ENCODE peak calls at places on chromosome 1, in ten cellular contexts. One of them, this sample, is unnamed.

GRCh38 chr1:39214998-39215873 is 10.7 kb downstream of the MACF1 start:
- DNase-seq in transverse colon: peak; percentile 42
- DNase-seq in heart left ventricle: no peak
- DNase-seq in B cell: peak; percentile 77
- DNase-seq in IMR-90: no peak
- DNase-seq in GM13976: peak; percentile 75
- DNase-seq in ovary: no peak
- DNase-seq in lower leg skin: no peak
- DNase-seq in AG09309: no peak
- DNase-seq in Peyer's patch: no peak
- DNase-seq in this sample: no peak

GRCh38 chr1:226985239-226985838 is 45.2 kb downstream of the COQ8A start:
- DNase-seq in transverse colon: no peak
- DNase-seq in heart left ventricle: no peak
- DNase-seq in B cell: no peak
- DNase-seq in IMR-90: no peak
- DNase-seq in GM13976: no peak
- DNase-seq in ovary: no peak
- DNase-seq in lower leg skin: peak; percentile 68
- DNase-seq in AG09309: no peak
- DNase-seq in Peyer's patch: no peak
- DNase-seq in this sample: no peak

GRCh38 chr1:90761781-90762589 is 44.9 kb upstream of the BARHL2 start:
- DNase-seq in transverse colon: no peak
- DNase-seq in heart left ventricle: no peak
- DNase-seq in B cell: no peak
- DNase-seq in IMR-90: no peak
- DNase-seq in GM13976: no peak
- DNase-seq in ovary: no peak
- DNase-seq in lower leg skin: no peak
- DNase-seq in AG09309: no peak
- DNase-seq in Peyer's patch: no peak
- DNase-seq in this sample: no peak

GRCh38 chr1:223515416-223515815 is 122.2 kb downstream of the CCDC185 start:
- DNase-seq in transverse colon: no peak
- DNase-seq in heart left ventricle: no peak
- DNase-seq in B cell: no peak
- DNase-seq in IMR-90: no peak
- DNase-seq in GM13976: no peak
- DNase-seq in ovary: no peak
- DNase-seq in lower leg skin: no peak
- DNase-seq in AG09309: no peak
- DNase-seq in Peyer's patch: no peak
- DNase-seq in this sample: no peak

GRCh38 chr1:69315823-69316222 is 251.9 kb upstream of the LRRC7 start:
- DNase-seq in transverse colon: no peak
- DNase-seq in heart left ventricle: no peak
- DNase-seq in B cell: no peak
- DNase-seq in IMR-90: no peak
- DNase-seq in GM13976: no peak
- DNase-seq in ovary: no peak
- DNase-seq in lower leg skin: no peak
- DNase-seq in AG09309: no peak
- DNase-seq in Peyer's patch: no peak
- DNase-seq in this sample: no peak

GRCh38 chr1:154812911-154813816 is 56.9 kb downstream of the KCNN3 start:
- DNase-seq in transverse colon: no peak
- DNase-seq in heart left ventricle: peak; percentile 68
- DNase-seq in B cell: no peak
- DNase-seq in IMR-90: peak; percentile 18
- DNase-seq in GM13976: no peak
- DNase-seq in ovary: peak; percentile 59
- DNase-seq in lower leg skin: no peak
- DNase-seq in AG09309: no peak
- DNase-seq in Peyer's patch: no peak
- DNase-seq in this sample: no peak

GRCh38 chr1:10674700-10675598 is 121.5 kb downstream of the CASZ1 start:
- DNase-seq in transverse colon: peak; percentile 63
- DNase-seq in heart left ventricle: no peak
- DNase-seq in B cell: no peak
- DNase-seq in IMR-90: no peak
- DNase-seq in GM13976: no peak
- DNase-seq in ovary: no peak
- DNase-seq in lower leg skin: no peak
- DNase-seq in AG09309: no peak
- DNase-seq in Peyer's patch: no peak
- DNase-seq in this sample: no peak

GRCh38 chr1:226981838-226982237 is 41.7 kb downstream of the COQ8A start:
- DNase-seq in transverse colon: no peak
- DNase-seq in heart left ventricle: no peak
- DNase-seq in B cell: no peak
- DNase-seq in IMR-90: no peak
- DNase-seq in GM13976: no peak
- DNase-seq in ovary: no peak
- DNase-seq in lower leg skin: peak; percentile 69
- DNase-seq in AG09309: no peak
- DNase-seq in Peyer's patch: no peak
- DNase-seq in this sample: no peak

GRCh38 chr1:55572878-55573734 is 357.9 kb upstream of the USP24 start:
- DNase-seq in transverse colon: no peak
- DNase-seq in heart left ventricle: no peak
- DNase-seq in B cell: no peak
- DNase-seq in IMR-90: peak; percentile 79
- DNase-seq in GM13976: no peak
- DNase-seq in ovary: no peak
- DNase-seq in lower leg skin: no peak
- DNase-seq in AG09309: peak; percentile 37
- DNase-seq in Peyer's patch: no peak
- DNase-seq in this sample: peak; percentile 42

GRCh38 chr1:147162093-147162492 is 10.2 kb downstream of the PRKAB2 start:
- DNase-seq in transverse colon: no peak
- DNase-seq in heart left ventricle: no peak
- DNase-seq in B cell: no peak
- DNase-seq in IMR-90: no peak
- DNase-seq in GM13976: no peak
- DNase-seq in ovary: no peak
- DNase-seq in lower leg skin: no peak
- DNase-seq in AG09309: no peak
- DNase-seq in Peyer's patch: no peak
- DNase-seq in this sample: no peak

GRCh38 chr1:25504706-25505560 is 38.5 kb upstream of the LDLRAP1 start:
- DNase-seq in transverse colon: no peak
- DNase-seq in heart left ventricle: no peak
- DNase-seq in B cell: no peak
- DNase-seq in IMR-90: peak; percentile 39
- DNase-seq in GM13976: no peak
- DNase-seq in ovary: no peak
- DNase-seq in lower leg skin: peak; percentile 60
- DNase-seq in AG09309: no peak
- DNase-seq in Peyer's patch: no peak
- DNase-seq in this sample: no peak

GRCh38 chr1:25500694-25501093 is 42.7 kb upstream of the LDLRAP1 start:
- DNase-seq in transverse colon: no peak
- DNase-seq in heart left ventricle: no peak
- DNase-seq in B cell: no peak
- DNase-seq in IMR-90: no peak
- DNase-seq in GM13976: no peak
- DNase-seq in ovary: no peak
- DNase-seq in lower leg skin: no peak
- DNase-seq in AG09309: no peak
- DNase-seq in Peyer's patch: no peak
- DNase-seq in this sample: no peak

GRCh38 chr1:25503551-25504426 is 39.6 kb upstream of the LDLRAP1 start:
- DNase-seq in transverse colon: peak; percentile 77
- DNase-seq in heart left ventricle: peak; percentile 24
- DNase-seq in B cell: peak; percentile 64
- DNase-seq in IMR-90: no peak
- DNase-seq in GM13976: no peak
- DNase-seq in ovary: no peak
- DNase-seq in lower leg skin: peak; percentile 81
- DNase-seq in AG09309: no peak
- DNase-seq in Peyer's patch: peak; percentile 77
- DNase-seq in this sample: no peak

GRCh38 chr1:25502957-25503356 is 40.4 kb upstream of the LDLRAP1 start:
- DNase-seq in transverse colon: no peak
- DNase-seq in heart left ventricle: no peak
- DNase-seq in B cell: no peak
- DNase-seq in IMR-90: peak; percentile 79
- DNase-seq in GM13976: no peak
- DNase-seq in ovary: no peak
- DNase-seq in lower leg skin: peak; percentile 39
- DNase-seq in AG09309: no peak
- DNase-seq in Peyer's patch: no peak
- DNase-seq in this sample: no peak

DNA sequence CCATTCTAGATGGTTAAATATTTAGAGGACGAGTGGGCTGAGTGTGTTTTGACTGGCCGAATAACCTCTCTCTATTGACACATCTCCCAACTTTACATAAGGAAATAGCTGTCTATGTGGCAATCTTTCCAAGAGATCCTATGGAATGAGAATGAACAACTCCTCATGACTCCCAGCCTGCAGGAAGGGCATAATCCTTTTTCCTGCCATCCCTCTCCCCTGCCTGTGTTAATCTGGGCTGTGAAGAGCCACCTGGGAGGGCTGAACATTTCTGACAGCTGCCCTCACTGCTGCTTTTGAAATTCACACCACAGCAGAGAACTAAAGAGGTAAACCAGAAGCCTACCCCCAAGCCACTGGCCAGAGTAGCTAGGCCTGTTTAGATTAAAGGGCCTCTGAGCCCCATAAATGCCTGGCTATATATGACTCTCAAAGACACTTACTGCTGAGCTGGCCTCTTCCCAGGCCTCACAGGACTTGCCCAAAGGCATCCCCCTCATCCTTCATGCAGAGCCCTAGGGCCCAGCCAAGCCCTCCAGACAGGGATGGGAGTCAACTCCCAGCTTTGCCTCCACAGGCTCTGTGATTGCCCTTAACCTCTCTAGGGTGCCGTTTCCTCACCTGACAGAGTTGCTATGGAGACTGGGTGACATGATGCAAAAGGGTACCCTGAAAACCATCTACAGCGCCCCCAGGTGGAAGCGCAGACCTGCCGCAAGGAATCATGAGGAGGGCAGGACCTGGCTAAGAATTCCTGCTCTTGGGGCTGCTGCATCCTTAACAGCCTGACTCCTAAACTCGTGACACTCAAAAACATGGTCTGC is 42.0 kb upstream of the LDLRAP1 start:
- DNase-seq in transverse colon: peak; percentile 16
- DNase-seq in heart left ventricle: no peak
- DNase-seq in B cell: no peak
- DNase-seq in IMR-90: peak; percentile 89
- DNase-seq in GM13976: no peak
- DNase-seq in ovary: no peak
- DNase-seq in lower leg skin: no peak
- DNase-seq in AG09309: peak; percentile 57
- DNase-seq in Peyer's patch: no peak
- DNase-seq in this sample: no peak
- TF ChIP-seq CTCF in transverse colon: no peak
- TF ChIP-seq CTCF in heart left ventricle: no peak
- TF ChIP-seq CTCF in B cell: peak; percentile 24
- TF ChIP-seq CTCF in IMR-90: peak; percentile 18
- TF ChIP-seq CTCF in GM13976: no peak
- TF ChIP-seq CTCF in ovary: no peak
- TF ChIP-seq CTCF in lower leg skin: no peak
- TF ChIP-seq CTCF in AG09309: peak; percentile 21
- TF ChIP-seq CTCF in Peyer's patch: no peak
- TF ChIP-seq CTCF in this sample: no peak

DNA sequence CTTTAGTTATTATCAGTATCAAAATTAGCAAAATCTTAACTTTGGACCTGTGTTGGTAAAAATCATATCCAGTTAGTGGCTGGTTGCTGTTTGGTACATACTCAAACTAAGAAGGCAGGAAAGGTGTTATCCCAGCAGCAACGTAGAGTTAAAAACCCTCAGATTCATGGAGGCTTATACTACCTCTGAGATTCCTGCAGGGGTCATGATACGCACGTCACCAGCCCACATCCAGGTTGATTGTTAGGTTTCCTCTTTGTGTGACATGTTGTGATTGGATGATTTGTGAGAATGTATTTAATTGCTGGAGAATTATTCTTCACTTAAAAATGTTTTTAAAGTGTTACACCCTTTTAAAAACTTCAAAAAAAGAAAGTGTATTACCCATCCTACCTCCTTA is 423.3 kb upstream of the ADGRL2 start:
- DNase-seq in transverse colon: no peak
- DNase-seq in heart left ventricle: no peak
- DNase-seq in B cell: no peak
- DNase-seq in IMR-90: no peak
- DNase-seq in GM13976: peak; percentile 3
- DNase-seq in ovary: no peak
- DNase-seq in lower leg skin: no peak
- DNase-seq in AG09309: no peak
- DNase-seq in Peyer's patch: no peak
- DNase-seq in this sample: no peak
- TF ChIP-seq CTCF in transverse colon: no peak
- TF ChIP-seq CTCF in heart left ventricle: no peak
- TF ChIP-seq CTCF in B cell: no peak
- TF ChIP-seq CTCF in IMR-90: no peak
- TF ChIP-seq CTCF in GM13976: no peak
- TF ChIP-seq CTCF in ovary: no peak
- TF ChIP-seq CTCF in lower leg skin: no peak
- TF ChIP-seq CTCF in AG09309: no peak
- TF ChIP-seq CTCF in Peyer's patch: peak; percentile 8
- TF ChIP-seq CTCF in this sample: no peak

GRCh38 chr1:156281281-156282142 is 1.1 kb downstream of the SMG5 start:
- DNase-seq in transverse colon: no peak
- DNase-seq in heart left ventricle: peak; percentile 80
- DNase-seq in B cell: peak; percentile 40
- DNase-seq in IMR-90: peak; percentile 55
- DNase-seq in GM13976: peak; percentile 65
- DNase-seq in ovary: no peak
- DNase-seq in lower leg skin: no peak
- DNase-seq in AG09309: no peak
- DNase-seq in Peyer's patch: no peak
- DNase-seq in this sample: no peak
- TF ChIP-seq CTCF in transverse colon: no peak
- TF ChIP-seq CTCF in heart left ventricle: no peak
- TF ChIP-seq CTCF in B cell: no peak
- TF ChIP-seq CTCF in IMR-90: peak; percentile 26
- TF ChIP-seq CTCF in GM13976: no peak
- TF ChIP-seq CTCF in ovary: no peak
- TF ChIP-seq CTCF in lower leg skin: no peak
- TF ChIP-seq CTCF in AG09309: peak; percentile 2
- TF ChIP-seq CTCF in Peyer's patch: peak; percentile 5
- TF ChIP-seq CTCF in this sample: no peak

DNA sequence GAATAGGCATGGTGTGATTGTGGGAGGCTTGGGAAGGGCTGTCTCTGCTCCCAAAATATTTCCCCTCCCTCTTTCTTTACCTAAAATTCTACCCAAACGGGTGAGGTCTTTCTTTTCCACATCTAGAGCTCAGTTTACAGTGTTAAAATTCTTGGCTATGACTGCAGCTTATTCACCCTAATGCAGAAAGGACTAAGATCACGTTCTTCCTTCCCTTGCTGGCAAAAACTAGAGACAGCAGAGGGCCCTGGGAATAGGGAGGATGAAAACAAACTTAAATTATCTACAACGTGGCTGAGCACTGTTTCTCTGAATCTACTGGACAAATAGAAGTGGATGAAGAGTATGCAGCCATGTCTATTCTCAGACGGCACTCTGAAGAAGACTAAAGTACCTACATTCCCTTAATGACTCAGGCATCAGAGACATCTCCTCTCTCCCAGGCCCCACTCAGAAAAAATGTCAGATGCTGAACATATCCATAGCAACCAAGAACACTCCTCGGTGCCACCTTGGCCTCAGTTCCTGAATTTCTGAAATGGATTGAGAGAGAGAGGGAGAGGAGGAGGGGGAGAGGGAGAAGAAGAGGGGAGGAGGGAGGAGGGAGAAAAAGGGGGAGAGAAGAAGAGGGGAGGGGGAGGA is 16.1 kb upstream of the OVAAL start:
- DNase-seq in transverse colon: no peak
- DNase-seq in heart left ventricle: no peak
- DNase-seq in B cell: no peak
- DNase-seq in IMR-90: peak; percentile 43
- DNase-seq in GM13976: no peak
- DNase-seq in ovary: no peak
- DNase-seq in lower leg skin: no peak
- DNase-seq in AG09309: no peak
- DNase-seq in Peyer's patch: no peak
- DNase-seq in this sample: no peak
- TF ChIP-seq CTCF in transverse colon: no peak
- TF ChIP-seq CTCF in heart left ventricle: no peak
- TF ChIP-seq CTCF in B cell: no peak
- TF ChIP-seq CTCF in IMR-90: no peak
- TF ChIP-seq CTCF in GM13976: no peak
- TF ChIP-seq CTCF in ovary: no peak
- TF ChIP-seq CTCF in lower leg skin: no peak
- TF ChIP-seq CTCF in AG09309: no peak
- TF ChIP-seq CTCF in Peyer's patch: no peak
- TF ChIP-seq CTCF in this sample: no peak

This sample was measured in astrocyte of the cerebellum.